ENCODE peak calls at places on chromosomes 3 and 15, in nine cellular contexts. M is CD8-positive, alpha-beta T cell; T is cardiac fibroblast; Z is K562; F is AG09309; C is left ventricle myocardium inferior; O is upper lobe of right lung; Y is tibial artery; J is brain microvascular endothelial cell. G is an unnamed sample.

GRCh38 chr15:88257311-88257901 is 867 bp upstream of the NTRK3 start:
- DNase-seq in M (no peak), T (no peak), Z (no peak), F (no peak), C (no peak), O (peak; percentile 55), Y (no peak), J (no peak), G (no peak)

GRCh38 chr3:69299344-69299743 is 86.5 kb downstream of the FRMD4B start:
- DNase-seq in M (no peak), T (peak; percentile 4), Z (no peak), F (no peak), C (no peak), O (no peak), Y (no peak), J (no peak), G (no peak)

GRCh38 chr15:93470042-93470441 is 381.0 kb upstream of the RGMA start:
- DNase-seq in M (no peak), T (no peak), Z (peak; percentile 11), F (no peak), C (no peak), O (no peak), Y (no peak), J (no peak), G (no peak)

GRCh38 chr3:160893207-160893606 is 137.2 kb downstream of the PPM1L start:
- DNase-seq in M (no peak), T (no peak), Z (no peak), F (no peak), C (no peak), O (no peak), Y (no peak), J (no peak), G (no peak)

GRCh38 chr3:50419595-50419994 is 60.3 kb upstream of the TMEM115 start:
- DNase-seq in M (no peak), T (no peak), Z (peak; percentile 28), F (no peak), C (no peak), O (no peak), Y (no peak), J (no peak), G (no peak)

GRCh38 chr3:71402280-71402679 is 181.2 kb downstream of the FOXP1 start:
- DNase-seq in M (no peak), T (no peak), Z (no peak), F (no peak), C (no peak), O (no peak), Y (no peak), J (no peak), G (no peak)

GRCh38 chr3:128335621-128336296 is 130.9 kb downstream of the DNAJB8 start:
- DNase-seq in M (no peak), T (no peak), Z (no peak), F (no peak), C (no peak), O (peak; percentile 43), Y (no peak), J (no peak), G (no peak)

GRCh38 chr15:77036537-77037474 is 34.1 kb downstream of the TSPAN3 start:
- DNase-seq in M (no peak), T (no peak), Z (no peak), F (no peak), C (no peak), O (peak; percentile 61), Y (no peak), J (no peak), G (no peak)

GRCh38 chr15:34282384-34282783 is 55.2 kb downstream of the SLC12A6 start:
- DNase-seq in M (no peak), T (no peak), Z (no peak), F (no peak), C (no peak), O (no peak), Y (no peak), J (no peak), G (no peak)

GRCh38 chr3:127061641-127062040 is 78.7 kb downstream of the PLXNA1 start:
- DNase-seq in M (no peak), T (no peak), Z (no peak), F (no peak), C (no peak), O (no peak), Y (no peak), J (no peak), G (no peak)

GRCh38 chr3:84961492-84962255 is 2.9 kb downstream of the CADM2 start:
- DNase-seq in M (no peak), T (no peak), Z (no peak), F (no peak), C (no peak), O (no peak), Y (no peak), J (no peak), G (no peak)

GRCh38 chr3:187878776-187879524 is 133.7 kb upstream of the BCL6 start:
- DNase-seq in M (no peak), T (peak; percentile 52), Z (no peak), F (peak; percentile 38), C (no peak), O (no peak), Y (no peak), J (peak; percentile 11), G (peak; percentile 12)

GRCh38 chr3:109532257-109533216 is 195.2 kb upstream of the DPPA4 start:
- DNase-seq in M (peak; percentile 42), T (peak; percentile 90), Z (no peak), F (peak; percentile 11), C (no peak), O (no peak), Y (no peak), J (peak; percentile 82), G (peak; percentile 79)

GRCh38 chr3:159252772-159253384 is 451.0 kb downstream of the MFSD1 start:
- DNase-seq in M (no peak), T (peak; percentile 91), Z (peak; percentile 22), F (peak; percentile 55), C (no peak), O (no peak), Y (no peak), J (peak; percentile 32), G (peak; percentile 50)

GRCh38 chr3:3666664-3667063 is 132.6 kb upstream of the LRRN1 start:
- DNase-seq in M (no peak), T (no peak), Z (no peak), F (no peak), C (no peak), O (no peak), Y (no peak), J (no peak), G (no peak)

DNA sequence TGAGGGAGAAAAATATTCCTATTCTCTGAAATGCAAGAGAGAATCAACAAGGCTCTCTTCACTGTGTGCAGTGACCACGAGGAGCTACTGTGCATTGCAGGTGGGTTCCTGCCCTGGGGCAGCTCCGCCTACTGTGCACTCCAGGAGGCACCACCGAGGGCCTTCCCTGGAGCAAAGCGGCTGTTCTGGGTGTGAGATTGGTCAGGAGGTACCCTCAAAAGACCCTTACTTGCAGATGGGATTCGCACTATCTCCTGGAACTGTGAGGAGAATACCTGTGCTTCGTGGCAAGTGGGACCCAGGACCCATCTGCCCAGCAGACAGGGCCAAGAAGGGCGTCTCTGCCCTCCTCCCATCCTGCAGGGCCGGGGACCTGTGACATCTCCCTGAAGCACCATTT is 68.9 kb downstream of the CYFIP1 start:
- DNase-seq in M (no peak), T (no peak), Z (no peak), F (no peak), C (no peak), O (no peak), Y (no peak), J (no peak), G (no peak)
- H3K4me3 ChIP-seq in M (no peak overlapping the region), T (no peak overlapping the region), Z (no peak overlapping the region), F (no peak overlapping the region), C (no peak overlapping the region), O (no peak overlapping the region), Y (no peak overlapping the region), J (no peak overlapping the region), G (no peak overlapping the region)

DNA sequence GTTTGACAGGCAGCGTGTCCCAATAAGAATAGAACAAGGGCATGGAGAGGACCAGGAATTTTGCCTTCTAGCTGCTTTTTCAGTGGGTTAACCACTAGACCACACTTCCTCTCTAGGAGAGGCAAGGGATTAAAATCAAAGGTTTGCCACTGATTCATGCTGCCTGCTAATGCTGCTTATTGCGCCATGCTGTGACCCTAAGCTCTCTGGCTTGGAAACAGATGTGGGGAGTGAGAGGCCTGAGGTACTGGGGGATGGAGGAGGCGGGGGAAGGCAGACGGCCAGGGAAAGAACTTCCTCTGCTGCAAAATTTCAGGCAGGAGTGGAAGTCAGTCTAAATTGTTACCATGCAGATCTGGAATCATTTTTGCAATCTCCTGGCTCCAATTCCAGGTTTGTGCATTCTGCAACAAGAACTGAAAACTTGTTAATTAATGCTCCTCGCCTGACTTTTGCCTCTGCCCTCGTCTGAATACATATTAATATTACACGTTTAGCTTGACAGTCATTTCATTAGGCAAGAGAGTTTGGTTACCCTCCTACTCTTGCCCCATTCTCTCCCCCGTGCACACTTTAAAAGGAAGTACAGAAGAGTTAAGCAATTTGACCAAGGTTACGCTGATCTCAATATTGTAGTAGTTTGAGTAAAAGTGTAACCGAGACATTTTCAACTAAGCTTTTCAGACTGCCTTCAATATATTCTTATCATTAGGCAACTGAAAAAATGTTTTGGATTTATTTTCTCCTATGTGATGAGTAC is 121.7 kb upstream of the SPRED1 start:
- DNase-seq in M (no peak), T (peak; percentile 99), Z (no peak), F (peak; percentile 98), C (peak; percentile 84), O (peak; percentile 82), Y (peak; percentile 90), J (peak; percentile 88), G (peak; percentile 94)
- H3K4me3 ChIP-seq in M (no peak overlapping the region), T (peak overlapping the region; percentile 25), Z (no peak overlapping the region), F (no peak overlapping the region), C (peak overlapping the region; percentile 48), O (peak overlapping the region; percentile 8), Y (no peak overlapping the region), J (peak overlapping the region; percentile 2), G (no peak overlapping the region)

DNA sequence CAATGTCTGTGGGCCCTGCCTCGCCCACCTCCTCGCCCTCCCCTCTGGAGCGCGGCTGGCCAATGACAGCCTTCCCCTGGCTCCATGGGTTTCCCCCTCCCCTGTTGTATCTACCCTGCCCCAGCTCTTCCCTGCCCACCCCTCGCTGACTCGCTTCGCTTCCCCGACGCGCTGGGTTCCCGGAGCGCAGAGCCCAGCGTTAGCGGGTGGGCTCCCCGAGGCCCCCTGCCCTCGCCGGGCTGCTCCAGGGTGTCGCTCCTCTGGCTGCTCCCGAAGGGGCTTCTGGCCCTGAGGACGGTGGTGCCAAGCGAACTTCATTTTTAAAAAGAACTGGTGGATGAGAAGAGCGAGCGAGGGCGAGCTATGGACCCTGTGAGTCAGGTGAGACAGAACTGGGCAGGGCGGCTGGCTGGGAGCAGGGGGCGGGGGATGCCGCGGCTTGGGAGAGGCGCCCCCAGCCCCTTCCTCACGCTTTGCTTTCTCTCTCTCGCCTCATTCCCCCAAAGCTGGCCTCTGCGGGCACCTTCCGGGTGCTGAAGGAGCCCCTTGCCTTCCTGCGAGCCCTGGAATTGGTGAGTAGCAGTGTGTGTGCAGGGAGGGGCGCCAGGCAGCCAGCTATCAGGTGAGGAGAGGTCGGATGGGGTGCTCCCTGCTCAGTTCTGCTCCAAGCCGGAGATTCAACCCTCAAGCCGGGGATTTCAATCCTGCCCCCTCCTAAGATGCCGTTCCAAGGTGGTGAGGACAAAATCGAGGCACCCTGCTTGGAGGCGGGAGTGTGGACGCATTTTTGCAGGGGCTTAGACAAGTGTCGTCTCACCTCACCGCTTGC is at the start of gene SYNPR:
- DNase-seq in M (no peak), T (no peak), Z (no peak), F (no peak), C (no peak), O (no peak), Y (no peak), J (no peak), G (no peak)
- H3K4me3 ChIP-seq in M (no peak within 1 kb of the TSS), T (no peak within 1 kb of the TSS), Z (no peak within 1 kb of the TSS), F (no peak within 1 kb of the TSS), C (peak within 1 kb of the TSS; percentile 30), O (no peak within 1 kb of the TSS), Y (no peak within 1 kb of the TSS), J (no peak within 1 kb of the TSS), G (no peak within 1 kb of the TSS)

GRCh38 chr15:89998923-89999675 is 2.0 kb upstream of the ZNF710 start:
- DNase-seq in M (no peak), T (no peak), Z (no peak), F (no peak), C (no peak), O (peak; percentile 62), Y (no peak), J (no peak), G (no peak)
- H3K4me3 ChIP-seq in M (no peak overlapping the region), T (no peak overlapping the region), Z (no peak overlapping the region), F (no peak overlapping the region), C (peak overlapping the region; percentile 94), O (peak overlapping the region; percentile 67), Y (no peak overlapping the region), J (no peak overlapping the region), G (no peak overlapping the region)

G was measured in astrocyte of the cerebellum.